ENCODE peak calls at places on chromosomes 2 and 18, in eight cellular contexts. K, I, R, H, T, X, O and Y are unnamed samples.

GRCh38 chr2:223613017-223613950 is 11.1 kb upstream of the SCG2 start:
- DNase-seq in K (peak; percentile 66), I (peak; percentile 99), R (peak; percentile 70), H (peak; percentile 94), T (peak; percentile 42), X (no peak), O (peak; percentile 99), Y (peak; percentile 93)

GRCh38 chr2:23697676-23698075 is 229.2 kb downstream of the ATAD2B start:
- DNase-seq in K (no peak), I (peak; percentile 16), R (no peak), H (no peak), T (no peak), X (no peak), O (peak; percentile 41), Y (peak; percentile 88)

GRCh38 chr2:96205888-96206287 is 2.7 kb downstream of the STARD7 start:
- DNase-seq in K (no peak), I (peak; percentile 92), R (no peak), H (no peak), T (peak; percentile 42), X (no peak), O (peak; percentile 23), Y (peak; percentile 43)

GRCh38 chr2:30655660-30656059 is 151.6 kb downstream of the CAPN13 start:
- DNase-seq in K (no peak), I (no peak), R (no peak), H (no peak), T (no peak), X (no peak), O (peak; percentile 43), Y (peak; percentile 55)

GRCh38 chr2:202122167-202122540 is 49.1 kb downstream of the KIAA2012 start:
- DNase-seq in K (no peak), I (no peak), R (no peak), H (no peak), T (no peak), X (no peak), O (no peak), Y (no peak)

GRCh38 chr2:29698216-29698615 is 223.2 kb downstream of the ALK start:
- DNase-seq in K (no peak), I (peak; percentile 6), R (no peak), H (no peak), T (no peak), X (no peak), O (no peak), Y (no peak)

GRCh38 chr2:43542285-43542933 is 53.4 kb downstream of the THADA start:
- DNase-seq in K (no peak), I (peak; percentile 77), R (no peak), H (no peak), T (peak; percentile 50), X (no peak), O (peak; percentile 86), Y (no peak)

GRCh38 chr2:2866459-2866858 is 511.2 kb downstream of the EIPR1 start:
- DNase-seq in K (no peak), I (no peak), R (no peak), H (no peak), T (no peak), X (no peak), O (no peak), Y (no peak)

GRCh38 chr2:176514805-176515500 is 245.7 kb downstream of the MTX2 start:
- DNase-seq in K (no peak), I (no peak), R (no peak), H (no peak), T (no peak), X (no peak), O (no peak), Y (no peak)

GRCh38 chr18:35592298-35592697 is 10.8 kb downstream of the GALNT1 start:
- DNase-seq in K (no peak), I (no peak), R (no peak), H (no peak), T (no peak), X (no peak), O (no peak), Y (no peak)

GRCh38 chr2:178397002-178397605 is 53.9 kb downstream of the PRKRA start:
- DNase-seq in K (no peak), I (peak; percentile 73), R (no peak), H (no peak), T (peak; percentile 70), X (no peak), O (peak; percentile 67), Y (no peak)

GRCh38 chr2:134207589-134208209 is 46.2 kb upstream of the MGAT5 start:
- DNase-seq in K (peak; percentile 52), I (peak; percentile 64), R (peak; percentile 45), H (peak; percentile 46), T (peak; percentile 74), X (peak; percentile 40), O (peak; percentile 61), Y (peak; percentile 45)

GRCh38 chr2:188600536-188601210 is 309.0 kb downstream of the GULP1 start:
- DNase-seq in K (no peak), I (peak; percentile 53), R (no peak), H (no peak), T (no peak), X (no peak), O (peak; percentile 69), Y (peak; percentile 2)

GRCh38 chr2:23692263-23692662 is 234.7 kb downstream of the ATAD2B start:
- DNase-seq in K (no peak), I (no peak), R (no peak), H (no peak), T (no peak), X (no peak), O (no peak), Y (no peak)

GRCh38 chr18:53752968-53753367 is 471.5 kb downstream of the MBD2 start:
- DNase-seq in K (no peak), I (no peak), R (no peak), H (no peak), T (no peak), X (no peak), O (no peak), Y (no peak)

GRCh38 chr2:181850914-181851560 is 40.5 kb upstream of the ITPRID2 start:
- DNase-seq in K (no peak), I (no peak), R (no peak), H (no peak), T (no peak), X (no peak), O (no peak), Y (no peak)

GRCh38 chr2:198280145-198280544 is 475.8 kb downstream of the PLCL1 start:
- DNase-seq in K (no peak), I (no peak), R (no peak), H (no peak), T (no peak), X (no peak), O (no peak), Y (no peak)

DNA sequence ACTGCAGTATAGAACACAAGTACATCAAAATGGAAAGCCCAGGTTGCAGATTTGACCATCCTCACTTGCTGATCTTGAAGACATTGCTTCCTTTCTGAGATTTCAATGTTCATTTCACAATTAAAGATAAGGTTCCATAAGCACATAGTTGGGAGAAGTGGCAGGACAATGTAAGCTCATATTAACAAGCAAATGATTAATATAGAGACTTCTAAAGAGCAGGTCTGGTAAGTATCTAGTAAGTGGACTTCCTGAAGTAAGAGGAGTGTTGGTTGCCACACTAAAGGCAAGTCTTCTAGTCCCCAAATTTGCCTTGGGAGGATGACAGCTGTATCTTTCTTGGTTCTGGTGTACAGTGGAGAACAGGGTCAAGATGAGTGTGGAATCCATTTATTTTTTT is 1.4 kb upstream of the PTPRM start:
- DNase-seq in K (no peak), I (no peak), R (no peak), H (no peak), T (no peak), X (no peak), O (no peak), Y (no peak)
- H3K27me3 ChIP-seq in K (no peaks in the 10 kb centered on the region), I (no peaks in the 10 kb centered on the region), R (no peaks in the 10 kb centered on the region), H (no peaks in the 10 kb centered on the region), T (no peaks in the 10 kb centered on the region), X (peaks cover 20% of the 10 kb centered on the region), O (no peaks in the 10 kb centered on the region), Y (no peaks in the 10 kb centered on the region)

GRCh38 chr2:219356834-219357233 is 24.3 kb upstream of the RESP18 start:
- DNase-seq in K (no peak), I (no peak), R (no peak), H (no peak), T (no peak), X (no peak), O (no peak), Y (no peak)
- H3K27me3 ChIP-seq in K (peaks cover 56% of the 10 kb centered on the region), I (peaks cover 18% of the 10 kb centered on the region), R (peaks cover 76% of the 10 kb centered on the region), H (peaks cover 43% of the 10 kb centered on the region), T (peaks cover 77% of the 10 kb centered on the region), X (peaks cover 19% of the 10 kb centered on the region), O (peaks cover 39% of the 10 kb centered on the region), Y (peaks cover 21% of the 10 kb centered on the region)

GRCh38 chr2:99806758-99807157 is 316.9 kb upstream of the REV1 start:
- DNase-seq in K (no peak), I (peak; percentile 52), R (no peak), H (no peak), T (no peak), X (no peak), O (peak; percentile 39), Y (no peak)
- H3K27me3 ChIP-seq in K (no peaks in the 10 kb centered on the region), I (no peaks in the 10 kb centered on the region), R (no peaks in the 10 kb centered on the region), H (peaks cover 62% of the 10 kb centered on the region), T (no peaks in the 10 kb centered on the region), X (no peaks in the 10 kb centered on the region), O (no peaks in the 10 kb centered on the region), Y (no peaks in the 10 kb centered on the region)

DNA sequence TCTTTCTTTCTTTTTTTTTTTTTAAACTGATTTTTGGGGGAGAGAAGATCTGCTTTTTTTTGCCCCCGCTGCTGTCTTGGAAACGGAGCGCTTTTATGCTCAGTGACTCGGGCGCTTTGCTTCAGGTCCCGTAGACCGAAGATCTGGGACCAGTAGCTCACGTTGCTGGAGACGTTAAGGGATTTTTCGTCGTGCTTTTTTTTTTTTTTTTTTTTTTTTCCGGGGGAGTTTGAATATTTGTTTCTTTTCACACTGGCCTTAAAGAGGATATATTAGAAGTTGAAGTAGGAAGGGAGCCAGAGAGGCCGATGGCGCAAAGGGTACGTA is 587 bp downstream of the MEIS1 start:
- DNase-seq in K (no peak), I (peak; percentile 72), R (no peak), H (peak; percentile 12), T (peak; percentile 58), X (no peak), O (no peak), Y (no peak)
- H3K27me3 ChIP-seq in K (no peaks in the 10 kb centered on the region), I (no peaks in the 10 kb centered on the region), R (peaks cover 32% of the 10 kb centered on the region), H (no peaks in the 10 kb centered on the region), T (no peaks in the 10 kb centered on the region), X (peaks cover 31% of the 10 kb centered on the region), O (no peaks in the 10 kb centered on the region), Y (no peaks in the 10 kb centered on the region)